ENCODE peak calls at places on chromosomes 11 and 22, in eight cellular contexts. X is K562, O is transverse colon, I is upper lobe of left lung, A is stomach, F is HepG2, N is H1, B is sigmoid colon. R is an unnamed sample.

GRCh38 chr11:85627332-85627997 is at the start of gene DLG2:
- DNase-seq in F (no peak), N (no peak), O (no peak), X (no peak), A (no peak), B (no peak), I (peak; percentile 25), R (no peak)

GRCh38 chr11:72828081-72828567 is 13.9 kb downstream of the ATG16L2 start:
- DNase-seq in A (no peak), F (no peak), O (no peak), B (no peak), N (no peak), I (peak; percentile 61), X (no peak), R (no peak)

GRCh38 chr11:68411501-68411991 is 49.0 kb upstream of the PPP6R3 start:
- DNase-seq in O (peak; percentile 88), X (no peak), I (no peak), B (no peak), A (peak; percentile 88), F (no peak), N (no peak), R (no peak)

GRCh38 chr11:130785376-130786110 is 130.7 kb downstream of the SNX19 start:
- DNase-seq in X (peak; percentile 11), I (no peak), O (no peak), B (no peak), N (no peak), F (no peak), A (no peak), R (peak; percentile 53)

GRCh38 chr11:17762309-17762974 is 27.9 kb downstream of the KCNC1 start:
- DNase-seq in A (no peak), B (no peak), F (no peak), N (no peak), X (peak; percentile 44), I (no peak), O (no peak), R (no peak)

GRCh38 chr11:128905345-128906184 is 14.4 kb downstream of the KCNJ5 start:
- DNase-seq in X (peak; percentile 58), N (peak; percentile 80), O (peak; percentile 43), B (no peak), A (peak; percentile 56), I (peak; percentile 60), F (no peak), R (no peak)

GRCh38 chr11:8767466-8768142 is 85.0 kb downstream of the RPL27A start:
- DNase-seq in N (no peak), I (no peak), B (no peak), F (no peak), O (no peak), A (peak; percentile 23), X (no peak), R (no peak)

GRCh38 chr22:43179911-43180195 is 7.1 kb downstream of the TTLL12 start:
- DNase-seq in B (no peak), X (no peak), A (no peak), F (no peak), I (no peak), O (no peak), N (no peak), R (no peak)

GRCh38 chr11:66478823-66479740 is 1.2 kb upstream of the DPP3 start:
- DNase-seq in O (peak; percentile 55), B (peak; percentile 81), I (peak; percentile 53), N (peak; percentile 75), A (peak; percentile 50), X (peak; percentile 51), F (peak; percentile 24), R (no peak)

GRCh38 chr22:29270475-29271271 is 2.6 kb downstream of the EWSR1 start:
- DNase-seq in I (no peak), A (no peak), X (no peak), O (no peak), N (no peak), B (no peak), F (peak; percentile 69), R (no peak)

GRCh38 chr11:60348116-60348515 is 21.1 kb downstream of the MS4A6E start:
- DNase-seq in A (no peak), I (no peak), B (no peak), N (no peak), X (no peak), F (no peak), O (no peak), R (no peak)

GRCh38 chr11:33461319-33461718 is 204.1 kb downstream of the HIPK3 start:
- DNase-seq in I (no peak), A (no peak), X (no peak), N (no peak), F (no peak), B (no peak), O (no peak), R (no peak)

GRCh38 chr11:95230054-95231034 is 658 bp downstream of the SESN3 start:
- DNase-seq in A (no peak), I (peak; percentile 26), F (no peak), O (peak; percentile 24), X (peak; percentile 14), B (peak; percentile 64), N (peak; percentile 66), R (peak; percentile 92)

GRCh38 chr11:95229199-95230053 is 1.6 kb downstream of the SESN3 start:
- DNase-seq in N (no peak), A (no peak), O (no peak), F (no peak), X (no peak), B (peak; percentile 57), I (no peak), R (no peak)

GRCh38 chr11:95232666-95233065 is 1.7 kb upstream of the SESN3 start:
- DNase-seq in N (no peak), I (no peak), F (no peak), O (no peak), B (no peak), A (no peak), X (no peak), R (no peak)

GRCh38 chr11:95231126-95231880 is at the start of gene SESN3:
- DNase-seq in F (peak; percentile 89), A (peak; percentile 98), X (peak; percentile 96), B (peak; percentile 99), N (peak; percentile 97), O (peak; percentile 98), I (peak; percentile 99), R (peak; percentile 99)

DNA sequence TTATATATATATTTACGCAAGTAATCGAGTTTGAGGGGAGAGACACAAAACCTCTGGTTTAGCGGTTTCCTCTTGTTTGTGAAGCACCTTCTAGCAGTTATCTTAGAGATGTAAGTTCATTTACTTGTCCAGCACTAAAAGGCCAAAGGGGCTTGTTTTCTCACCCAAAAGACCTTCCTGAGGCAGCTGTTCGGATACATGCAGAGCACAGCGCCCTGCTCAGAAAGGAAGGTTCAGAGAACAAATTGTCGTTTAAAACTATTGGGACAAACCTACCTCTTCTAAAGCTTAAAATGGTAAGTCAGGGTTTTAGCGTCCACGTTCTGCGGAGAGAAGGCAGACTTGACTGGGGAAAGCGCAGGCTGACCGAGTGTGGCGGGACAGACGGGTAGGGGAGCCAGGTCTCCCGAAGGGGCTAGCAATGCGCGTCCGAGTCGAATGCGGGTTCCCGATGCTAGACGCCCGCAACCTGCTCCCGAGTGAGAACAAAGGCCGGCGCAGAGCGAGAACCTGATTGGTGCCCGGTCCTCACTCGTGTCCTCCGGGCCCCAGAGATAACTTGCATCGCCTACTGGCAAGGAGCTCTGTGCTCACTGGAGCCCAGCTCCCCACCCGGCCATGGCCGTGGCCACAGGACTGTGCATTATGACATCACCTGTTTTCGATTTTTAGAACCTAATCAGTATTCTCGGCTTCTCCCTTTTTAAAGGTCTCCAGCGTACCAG is 1.0 kb upstream of the SESN3 start:
- DNase-seq in B (peak; percentile 86), O (peak; percentile 66), I (peak; percentile 80), X (no peak), N (peak; percentile 79), F (no peak), A (peak; percentile 65), R (peak; percentile 94)
- H3K4me1 ChIP-seq in B (peaks cover 17% of the 10 kb centered on the region), O (peaks cover 8% of the 10 kb centered on the region), I (peaks cover 17% of the 10 kb centered on the region), X (peaks cover 4% of the 10 kb centered on the region), N (peaks cover 7% of the 10 kb centered on the region), F (peaks cover 29% of the 10 kb centered on the region), A (peaks cover 11% of the 10 kb centered on the region), R (peaks cover 14% of the 10 kb centered on the region)

DNA sequence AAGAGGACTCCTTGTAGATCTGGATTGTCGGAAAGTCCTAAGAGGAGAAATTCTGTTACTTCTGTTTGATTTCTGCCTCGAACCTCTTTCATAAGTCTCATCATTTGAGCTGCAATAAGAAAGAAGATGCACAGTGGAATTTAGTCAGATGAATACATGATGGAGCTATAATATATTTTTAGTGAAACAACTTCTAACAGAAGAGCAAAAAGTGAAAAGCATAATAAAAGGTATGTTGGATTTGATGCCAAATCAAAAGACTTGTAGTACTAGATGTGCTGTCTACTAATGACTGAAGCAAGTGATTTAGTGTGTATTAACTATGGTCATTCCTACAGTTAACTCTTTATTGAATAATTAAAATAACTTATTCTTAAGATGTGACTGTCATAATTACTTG is at the start of gene OR5AP2:
- DNase-seq in A (no peak), F (no peak), N (no peak), O (no peak), X (no peak), B (no peak), I (no peak), R (no peak)
- TF ChIP-seq POLR2AphosphoS5 in A (no peak), F (no peak), N (no peak), O (no peak), X (no peak), B (no peak), I (no peak), R (no peak)

DNA sequence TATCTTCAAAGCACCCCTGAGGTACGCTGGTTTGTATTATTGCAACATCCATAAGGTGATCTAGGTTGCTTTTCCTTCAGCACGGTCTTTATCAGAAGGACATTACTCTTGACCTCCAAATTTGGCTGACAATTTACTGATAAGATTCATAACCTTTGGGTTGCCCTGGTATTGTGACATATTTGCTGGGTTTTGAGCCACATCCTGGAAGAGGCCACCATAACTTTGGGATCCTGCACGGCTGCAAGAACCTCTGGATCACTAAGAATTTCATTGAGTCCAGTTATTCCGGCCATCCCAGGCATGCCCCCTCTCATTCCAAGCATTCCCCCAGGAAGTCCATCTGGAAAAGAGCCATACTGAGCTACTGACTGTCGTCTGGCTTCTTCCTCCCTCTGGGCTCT is 6.5 kb upstream of the PLET1 start:
- DNase-seq in F (peak; percentile 37), X (no peak), A (no peak), O (no peak), N (no peak), I (no peak), B (no peak), R (no peak)
- TF ChIP-seq EP300 in F (no peak), X (no peak), A (no peak), O (no peak), N (no peak), I (no peak), B (no peak), R (no peak)

GRCh38 chr11:19675397-19675796 is 37.2 kb upstream of the NAV2 start:
- DNase-seq in F (no peak), A (no peak), X (no peak), I (no peak), B (no peak), O (no peak), N (no peak), R (no peak)
- H3K4me1 ChIP-seq in F (no peaks in the 10 kb centered on the region), A (peaks cover 2% of the 10 kb centered on the region), X (no peaks in the 10 kb centered on the region), I (peaks cover 24% of the 10 kb centered on the region), B (peaks cover 94% of the 10 kb centered on the region), O (peaks cover 13% of the 10 kb centered on the region), N (peaks cover 19% of the 10 kb centered on the region), R (peaks cover 95% of the 10 kb centered on the region)